ENCODE peak calls at places on chromosomes 3 and 15, in eight cellular contexts. F is Peyer's patch, A is fibroblast of pulmonary artery, K is heart right ventricle, N is pancreas, E is fibroblast of mammary gland, S is body of pancreas, C is psoas muscle. L is an unnamed sample.

GRCh38 chr15:36428102-36428845 is 151.2 kb upstream of the CDIN1 start:
- DNase-seq in F (no peak), A (peak), K (no peak), N (no peak), E (peak), S (no peak), C (no peak), L (no peak)

GRCh38 chr3:188431040-188431439 is 277.1 kb downstream of the LPP start:
- DNase-seq in F (no peak), A (no peak), K (no peak), N (no peak), E (no peak), S (no peak), C (no peak), L (no peak)

GRCh38 chr3:30680789-30681188 is 74.4 kb downstream of the TGFBR2 start:
- DNase-seq in F (no peak), A (peak), K (peak), N (no peak), E (no peak), S (no peak), C (no peak), L (no peak)

GRCh38 chr3:31705726-31706125 is 173.0 kb downstream of the STT3B start:
- DNase-seq in F (no peak), A (no peak), K (no peak), N (no peak), E (no peak), S (no peak), C (no peak), L (no peak)

GRCh38 chr15:56524915-56525314 is 60.0 kb upstream of the MNS1 start:
- DNase-seq in F (no peak), A (no peak), K (no peak), N (no peak), E (peak), S (no peak), C (no peak), L (no peak)

GRCh38 chr3:195905970-195906864 is 2.1 kb downstream of the TNK2 start:
- DNase-seq in F (no peak), A (no peak), K (no peak), N (peak), E (peak), S (peak), C (peak), L (no peak)

GRCh38 chr3:52333869-52334557 is 17.9 kb downstream of the DNAH1 start:
- DNase-seq in F (no peak), A (no peak), K (no peak), N (no peak), E (peak), S (no peak), C (peak), L (no peak)

GRCh38 chr3:134880431-134880830 is 85.4 kb downstream of the EPHB1 start:
- DNase-seq in F (no peak), A (no peak), K (no peak), N (no peak), E (no peak), S (no peak), C (no peak), L (no peak)

GRCh38 chr3:197420566-197420965 is 122.2 kb upstream of the DLG1 start:
- DNase-seq in F (no peak), A (no peak), K (no peak), N (no peak), E (no peak), S (no peak), C (no peak), L (no peak)

GRCh38 chr3:66004244-66004643 is 34.5 kb downstream of the MAGI1 start:
- DNase-seq in F (no peak), A (no peak), K (no peak), N (no peak), E (no peak), S (no peak), C (no peak), L (no peak)

GRCh38 chr3:7630925-7631324 is 770.0 kb downstream of the GRM7 start:
- DNase-seq in F (no peak), A (peak), K (peak), N (peak), E (peak), S (peak), C (no peak), L (peak)

GRCh38 chr15:40793216-40793989 is 13.5 kb upstream of the ZFYVE19 start:
- DNase-seq in F (peak), A (peak), K (no peak), N (peak), E (peak), S (peak), C (peak), L (peak)

GRCh38 chr3:57822686-57823085 is 66.6 kb downstream of the SLMAP start:
- DNase-seq in F (no peak), A (peak), K (no peak), N (no peak), E (no peak), S (no peak), C (no peak), L (no peak)

GRCh38 chr3:34374521-34374920 is 576.1 kb downstream of the PDCD6IP start:
- DNase-seq in F (no peak), A (no peak), K (no peak), N (no peak), E (no peak), S (no peak), C (no peak), L (no peak)

GRCh38 chr3:157130138-157130880 is 29.6 kb downstream of the CCNL1 start:
- DNase-seq in F (peak), A (peak), K (peak), N (no peak), E (peak), S (peak), C (peak), L (peak)

GRCh38 chr3:188053710-188054379 is 100.1 kb upstream of the LPP start:
- DNase-seq in F (no peak), A (no peak), K (no peak), N (no peak), E (no peak), S (no peak), C (no peak), L (no peak)

GRCh38 chr3:11624161-11624560 is 19.6 kb downstream of the VGLL4 start:
- DNase-seq in F (no peak), A (peak), K (no peak), N (no peak), E (peak), S (no peak), C (no peak), L (no peak)

GRCh38 chr3:38454179-38454883 is 641 bp downstream of the ACVR2B start:
- DNase-seq in F (peak), A (peak), K (peak), N (peak), E (peak), S (peak), C (peak), L (peak)

GRCh38 chr3:79086514-79086913 is 681.3 kb downstream of the ROBO1 start:
- DNase-seq in F (peak), A (peak), K (no peak), N (no peak), E (peak), S (peak), C (no peak), L (peak)

GRCh38 chr3:47884603-47885002 is 81.7 kb downstream of the DHX30 start:
- DNase-seq in F (no peak), A (no peak), K (no peak), N (no peak), E (no peak), S (no peak), C (no peak), L (no peak)

GRCh38 chr3:100561459-100562158 is 47.8 kb upstream of the ADGRG7 start:
- DNase-seq in F (no peak), A (peak), K (no peak), N (no peak), E (peak), S (no peak), C (no peak), L (no peak)

GRCh38 chr15:23690450-23690852 is 3.3 kb upstream of the NDN start:
- DNase-seq in F (peak), A (peak), K (peak), N (peak), E (peak), S (peak), C (peak), L (peak)

GRCh38 chr3:115913069-115913686 is 289.9 kb downstream of the GAP43 start:
- DNase-seq in F (no peak), A (no peak), K (no peak), N (no peak), E (peak), S (no peak), C (no peak), L (no peak)

GRCh38 chr15:73928241-73928579 is 1.9 kb downstream of the LOXL1 start:
- DNase-seq in F (no peak), A (no peak), K (no peak), N (no peak), E (no peak), S (no peak), C (peak), L (no peak)

GRCh38 chr15:73927476-73928240 is 1.4 kb downstream of the LOXL1 start:
- DNase-seq in F (peak), A (peak), K (peak), N (peak), E (peak), S (peak), C (peak), L (peak)

GRCh38 chr15:73930371-73930770 is 4.1 kb downstream of the LOXL1 start:
- DNase-seq in F (no peak), A (peak), K (peak), N (peak), E (peak), S (no peak), C (peak), L (no peak)

GRCh38 chr15:73930790-73931281 is 4.6 kb downstream of the LOXL1 start:
- DNase-seq in F (no peak), A (peak), K (peak), N (peak), E (peak), S (no peak), C (peak), L (no peak)

GRCh38 chr15:73928971-73929627 is 2.8 kb downstream of the LOXL1 start:
- DNase-seq in F (no peak), A (no peak), K (no peak), N (no peak), E (peak), S (no peak), C (peak), L (no peak)
- H3K4me3 ChIP-seq in F (no peak), A (peak), K (no peak), N (no peak), E (peak), S (no peak), C (no peak), L (no peak)

DNA sequence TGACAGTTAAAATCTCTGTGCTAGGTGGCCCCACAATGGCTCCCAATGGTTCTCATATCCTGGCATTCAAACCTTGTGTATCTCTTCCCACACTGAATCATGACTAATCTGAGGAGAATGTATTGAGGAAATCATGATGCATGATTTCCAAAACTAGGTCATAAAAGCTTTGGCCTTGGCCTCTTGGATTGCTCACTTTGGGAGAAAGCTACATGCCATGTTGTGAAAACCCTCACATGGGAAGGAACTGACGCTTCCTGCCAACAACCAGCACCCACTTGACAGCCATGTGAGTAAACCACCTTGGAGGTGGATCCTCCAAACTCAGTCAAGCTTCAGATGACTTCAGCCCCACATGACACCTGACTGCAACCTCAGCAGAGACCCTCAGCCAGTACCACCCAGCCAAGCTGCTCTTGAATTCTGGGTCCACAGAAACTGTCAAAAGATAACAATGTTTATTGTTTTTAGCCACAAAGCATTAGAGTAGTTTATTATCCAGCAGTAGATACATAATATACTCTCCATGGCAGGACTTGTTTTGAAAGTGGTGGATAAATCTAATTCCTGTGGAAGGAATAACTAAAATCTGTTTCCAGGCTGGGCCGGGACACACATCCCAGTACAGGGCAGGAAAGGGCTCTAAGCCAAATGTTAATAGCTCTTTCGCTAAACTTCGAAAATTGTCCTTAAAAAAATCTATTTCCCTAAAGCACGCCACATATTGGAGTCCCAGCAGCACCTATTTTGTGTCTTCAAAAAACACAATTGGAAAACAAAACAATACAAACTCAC is 1.0 kb upstream of the ZNF620 start:
- DNase-seq in F (no peak), A (peak), K (no peak), N (no peak), E (peak), S (peak), C (no peak), L (no peak)
- H3K4me3 ChIP-seq in F (no peak), A (no peak), K (no peak), N (no peak), E (no peak), S (peak), C (peak), L (no peak)

GRCh38 chr3:194205675-194206133 is 69.8 kb downstream of the HES1 start:
- DNase-seq in F (no peak), A (no peak), K (no peak), N (no peak), E (no peak), S (peak), C (no peak), L (no peak)
- H3K4me3 ChIP-seq in F (no peak), A (no peak), K (no peak), N (no peak), E (no peak), S (no peak), C (no peak), L (no peak)

GRCh38 chr15:81003023-81003350 is 2.3 kb downstream of the TLNRD1 start:
- DNase-seq in F (no peak), A (no peak), K (peak), N (no peak), E (no peak), S (no peak), C (no peak), L (no peak)
- H3K4me3 ChIP-seq in F (peak), A (peak), K (no peak), N (peak), E (peak), S (no peak), C (peak), L (peak)

GRCh38 chr3:136249091-136249490 is 1.0 kb upstream of the PCCB start:
- DNase-seq in F (no peak), A (no peak), K (no peak), N (no peak), E (no peak), S (no peak), C (no peak), L (no peak)

GRCh38 chr3:136247436-136247835 is 2.7 kb upstream of the PCCB start:
- DNase-seq in F (no peak), A (no peak), K (no peak), N (no peak), E (no peak), S (no peak), C (no peak), L (no peak)

GRCh38 chr3:136249593-136250225 is 431 bp upstream of the PCCB start:
- DNase-seq in F (no peak), A (no peak), K (no peak), N (no peak), E (no peak), S (no peak), C (no peak), L (no peak)

GRCh38 chr3:136247855-136248254 is 2.3 kb upstream of the PCCB start:
- DNase-seq in F (no peak), A (no peak), K (no peak), N (no peak), E (no peak), S (no peak), C (no peak), L (no peak)

DNA sequence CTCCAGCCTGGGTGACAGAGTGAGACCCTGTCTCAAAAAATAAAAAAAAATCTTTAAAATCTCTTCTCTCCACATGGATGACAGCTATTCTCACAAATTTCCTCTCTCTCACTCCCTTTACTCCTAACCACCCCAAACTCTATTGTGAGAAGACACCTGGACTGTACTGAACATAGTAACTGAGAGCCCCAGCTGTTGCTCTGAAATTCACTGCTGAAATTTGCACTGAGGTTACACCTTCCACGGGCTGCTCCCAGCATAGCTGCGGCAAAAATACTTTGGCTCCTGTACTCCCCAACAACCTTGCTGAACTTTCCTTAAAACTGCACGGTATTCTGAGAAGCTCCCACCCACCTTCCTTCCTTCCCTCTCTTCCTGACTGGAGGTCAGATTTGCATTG is 4.4 kb upstream of the PCCB start:
- DNase-seq in F (no peak), A (no peak), K (no peak), N (no peak), E (no peak), S (no peak), C (no peak), L (no peak)
- H3K4me3 ChIP-seq in F (no peak), A (no peak), K (no peak), N (no peak), E (no peak), S (no peak), C (no peak), L (no peak)

GRCh38 chr15:59688888-59689625 is at the start of gene BNIP2:
- DNase-seq in F (peak), A (peak), K (peak), N (peak), E (peak), S (peak), C (peak), L (peak)

GRCh38 chr15:59687831-59688230 is 1.3 kb downstream of the BNIP2 start:
- DNase-seq in F (no peak), A (peak), K (no peak), N (no peak), E (peak), S (no peak), C (no peak), L (no peak)

GRCh38 chr15:59688383-59688887 is 685 bp downstream of the BNIP2 start:
- DNase-seq in F (no peak), A (peak), K (no peak), N (no peak), E (peak), S (peak), C (no peak), L (no peak)

GRCh38 chr15:59686389-59686788 is 2.7 kb downstream of the BNIP2 start:
- DNase-seq in F (peak), A (no peak), K (no peak), N (no peak), E (no peak), S (no peak), C (no peak), L (peak)

GRCh38 chr15:59685737-59686297 is 3.3 kb downstream of the BNIP2 start:
- DNase-seq in F (no peak), A (peak), K (no peak), N (no peak), E (peak), S (no peak), C (no peak), L (no peak)
- H3K4me3 ChIP-seq in F (no peak), A (peak), K (no peak), N (no peak), E (no peak), S (no peak), C (peak), L (no peak)

GRCh38 chr3:124586126-124587052 is 143.9 kb upstream of the UMPS start:
- DNase-seq in F (no peak), A (no peak), K (no peak), N (no peak), E (no peak), S (peak), C (no peak), L (no peak)

GRCh38 chr3:124588036-124588435 is 142.2 kb upstream of the UMPS start:
- DNase-seq in F (no peak), A (no peak), K (no peak), N (no peak), E (no peak), S (no peak), C (no peak), L (no peak)

GRCh38 chr3:124587053-124587408 is 143.2 kb upstream of the UMPS start:
- DNase-seq in F (no peak), A (no peak), K (no peak), N (no peak), E (peak), S (peak), C (no peak), L (no peak)

GRCh38 chr3:124591699-124592098 is 138.6 kb upstream of the UMPS start:
- DNase-seq in F (no peak), A (no peak), K (no peak), N (no peak), E (no peak), S (no peak), C (no peak), L (no peak)

GRCh38 chr3:124588794-124589193 is 141.5 kb upstream of the UMPS start:
- DNase-seq in F (no peak), A (no peak), K (no peak), N (no peak), E (no peak), S (no peak), C (no peak), L (no peak)
- H3K4me3 ChIP-seq in F (no peak), A (no peak), K (no peak), N (no peak), E (no peak), S (no peak), C (no peak), L (no peak)

DNA sequence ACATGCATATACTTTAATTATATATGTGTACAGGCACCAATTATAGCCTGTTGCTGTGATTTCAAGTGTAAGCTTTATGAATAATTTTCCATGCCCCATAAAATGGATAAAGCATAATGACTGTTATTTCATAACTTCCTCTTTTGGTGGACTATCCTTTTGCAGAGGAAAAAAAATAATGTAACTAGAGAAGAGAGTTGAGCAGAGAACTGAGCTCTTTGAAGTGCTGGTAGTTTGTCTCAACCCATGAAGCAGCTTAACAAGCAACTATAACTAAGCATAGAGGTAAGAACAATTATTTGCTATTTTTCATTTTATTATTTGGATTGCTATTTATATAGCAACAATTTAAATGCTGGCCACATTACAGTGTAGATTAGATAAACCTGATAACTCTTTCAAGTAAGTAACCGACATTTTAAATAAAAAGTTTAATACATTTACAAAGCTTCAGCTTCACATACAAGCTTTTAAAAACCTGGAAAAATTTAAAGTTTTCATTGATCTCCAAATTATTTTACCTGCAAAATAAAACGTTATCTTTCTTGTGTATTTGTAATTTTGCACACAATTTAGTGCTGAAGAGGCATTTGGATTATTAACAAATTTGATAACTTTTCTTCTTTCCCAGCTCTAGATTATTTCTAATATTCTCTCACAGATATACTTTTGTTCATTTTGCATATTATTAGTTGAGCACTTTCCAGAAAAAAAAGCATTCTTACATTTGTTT is 24.4 kb upstream of the MBNL1 start:
- DNase-seq in F (no peak), A (no peak), K (no peak), N (no peak), E (no peak), S (no peak), C (no peak), L (no peak)
- H3K4me3 ChIP-seq in F (peak), A (no peak), K (no peak), N (no peak), E (no peak), S (no peak), C (peak), L (no peak)

L was measured in transverse colon.